ENCODE peak calls at places on chromosome 13, in five cellular contexts. D is nephron progenitor cell, K is iris pigment epithelial cell, C is substantia nigra, L is Kasumi-1. Q is an unnamed sample.

GRCh38 chr13:21576424-21576823 is 27.5 kb downstream of the MICU2 start:
- DNase-seq in C (no peak), D (no peak), K (peak; percentile 28), L (no peak), Q (no peak)

GRCh38 chr13:94198666-94199065 is 280.8 kb downstream of the DCT start:
- DNase-seq in C (no peak), K (peak; percentile 58), D (no peak), L (no peak), Q (no peak)

GRCh38 chr13:58946274-58946673 is 1217.5 kb downstream of the DIAPH3 start:
- DNase-seq in D (no peak), C (no peak), K (no peak), L (no peak), Q (no peak)

GRCh38 chr13:66689037-66689619 is 541.0 kb downstream of the PCDH9 start:
- DNase-seq in D (no peak), K (peak; percentile 7), L (peak; percentile 25), C (no peak), Q (peak; percentile 42)

GRCh38 chr13:109652536-109652935 is 133.8 kb downstream of the IRS2 start:
- DNase-seq in D (no peak), L (no peak), C (no peak), K (peak; percentile 65), Q (no peak)

GRCh38 chr13:21405309-21405708 is 53.8 kb downstream of the ZDHHC20 start:
- DNase-seq in L (no peak), C (no peak), K (no peak), D (no peak), Q (no peak)

GRCh38 chr13:39556856-39557255 is 46.1 kb downstream of the LHFPL6 start:
- DNase-seq in K (no peak), D (no peak), L (no peak), C (no peak), Q (no peak)

GRCh38 chr13:89726690-89727435 is 1620.6 kb upstream of the MIR17HG start:
- DNase-seq in K (peak; percentile 93), C (no peak), D (no peak), L (no peak), Q (peak; percentile 10)

GRCh38 chr13:30580852-30581502 is 36.7 kb upstream of the USPL1 start:
- DNase-seq in D (no peak), C (no peak), K (no peak), L (no peak), Q (no peak)